ENCODE peak calls at places on chromosome 4, in nine cellular contexts. I is EH, S is fibroblast of lung, Y is NAMALWA, Q is fibroblast of gingiva, W is OCI-M1, M is ovary, K is Kasumi-1, R is substantia nigra. F is an unnamed sample.

GRCh38 chr4:25540734-25541133 is 114.9 kb upstream of the SLC34A2 start:
- DNase-seq in I (no peak), M (no peak), K (no peak), Y (no peak), Q (no peak), R (no peak), W (no peak), S (no peak), F (no peak)

GRCh38 chr4:185738851-185739250 is 73.1 kb downstream of the SORBS2 start:
- DNase-seq in Q (no peak), R (no peak), W (no peak), K (no peak), S (no peak), M (no peak), I (no peak), Y (peak; percentile 8), F (no peak)

GRCh38 chr4:147325566-147325965 is 155.3 kb upstream of the EDNRA start:
- DNase-seq in S (peak; percentile 71), R (no peak), K (peak; percentile 36), I (peak; percentile 79), Y (no peak), W (peak; percentile 77), Q (peak; percentile 90), M (no peak), F (no peak)

GRCh38 chr4:139243448-139244365 is 36.3 kb downstream of the MGARP start:
- DNase-seq in W (no peak), Y (no peak), K (no peak), M (no peak), S (peak; percentile 99), I (peak; percentile 99), R (no peak), Q (peak; percentile 98), F (no peak)

GRCh38 chr4:151540728-151541437 is 131.9 kb downstream of the FHIP1A start:
- DNase-seq in W (no peak), Q (peak; percentile 54), Y (no peak), K (no peak), S (peak; percentile 75), M (no peak), I (peak; percentile 97), R (no peak), F (no peak)

GRCh38 chr4:151955721-151956340 is 195.0 kb upstream of the GATB start:
- DNase-seq in Q (no peak), K (no peak), Y (no peak), M (no peak), I (peak; percentile 67), W (no peak), S (peak; percentile 6), R (no peak), F (no peak)

GRCh38 chr4:3010577-3010976 is 47.2 kb downstream of the GRK4 start:
- DNase-seq in Q (peak; percentile 25), S (no peak), K (no peak), Y (no peak), M (no peak), R (no peak), I (no peak), W (no peak), F (no peak)

GRCh38 chr4:27366424-27366823 is 505.8 kb downstream of the STIM2 start:
- DNase-seq in S (peak; percentile 8), M (no peak), K (no peak), Q (no peak), I (peak; percentile 55), W (no peak), Y (no peak), R (no peak), F (no peak)

GRCh38 chr4:129059028-129059427 is 34.3 kb downstream of the SCLT1 start:
- DNase-seq in M (no peak), I (no peak), K (no peak), R (no peak), S (no peak), W (no peak), Q (no peak), Y (no peak), F (no peak)

GRCh38 chr4:95362906-95363578 is 185.7 kb downstream of the UNC5C start:
- DNase-seq in Q (no peak), K (peak; percentile 25), R (no peak), I (no peak), M (peak; percentile 38), W (peak; percentile 60), Y (peak; percentile 44), S (peak; percentile 30), F (no peak)

GRCh38 chr4:76758996-76759395 is 138.9 kb downstream of the SOWAHB start:
- DNase-seq in M (no peak), K (no peak), I (no peak), R (no peak), Y (no peak), W (no peak), Q (no peak), S (no peak), F (no peak)

GRCh38 chr4:53119685-53120084 is 246.2 kb downstream of the SCFD2 start:
- DNase-seq in W (no peak), M (no peak), R (no peak), K (no peak), I (peak; percentile 87), S (peak; percentile 44), Q (peak; percentile 68), Y (no peak), F (no peak)

GRCh38 chr4:12421364-12421763 is 992.7 kb upstream of the HS3ST1 start:
- DNase-seq in Y (no peak), W (peak; percentile 1), I (no peak), S (no peak), K (no peak), M (no peak), Q (no peak), R (no peak), F (no peak)

GRCh38 chr4:2583517-2583916 is 47.1 kb downstream of the FAM193A start:
- DNase-seq in R (no peak), I (peak; percentile 27), M (no peak), K (no peak), Y (no peak), S (peak; percentile 53), W (no peak), Q (peak; percentile 64), F (no peak)

GRCh38 chr4:174314274-174314673 is 30.6 kb downstream of the CEP44 start:
- DNase-seq in Y (no peak), Q (no peak), K (no peak), M (no peak), W (no peak), R (no peak), S (no peak), I (no peak), F (no peak)

GRCh38 chr4:95510145-95510544 is 38.6 kb downstream of the UNC5C start:
- DNase-seq in Y (peak; percentile 34), Q (no peak), W (peak; percentile 65), I (no peak), S (peak; percentile 59), R (no peak), M (no peak), K (peak; percentile 44), F (no peak)

GRCh38 chr4:76407440-76408119 is 13.4 kb downstream of the CCDC158 start:
- DNase-seq in W (no peak), Q (no peak), Y (no peak), K (no peak), R (no peak), M (no peak), S (no peak), I (no peak), F (no peak)

GRCh38 chr4:169029947-169030346 is 19.9 kb upstream of the CBR4 start:
- DNase-seq in R (no peak), W (no peak), M (no peak), Q (no peak), K (no peak), I (no peak), Y (no peak), S (no peak), F (no peak)

GRCh38 chr4:165630671-165631070 is 242.4 kb upstream of the TLL1 start:
- DNase-seq in K (no peak), R (no peak), W (no peak), M (no peak), S (no peak), I (no peak), Q (no peak), Y (no peak), F (no peak)

GRCh38 chr4:144591401-144591800 is 54.6 kb upstream of the HHIP start:
- DNase-seq in Y (no peak), M (no peak), W (peak; percentile 32), S (peak; percentile 95), K (peak; percentile 9), R (no peak), I (peak; percentile 78), Q (peak; percentile 76), F (no peak)

GRCh38 chr4:57147335-57148060 is 37.3 kb upstream of the IGFBP7 start:
- DNase-seq in Y (no peak), K (no peak), S (peak; percentile 55), W (peak; percentile 12), Q (peak; percentile 41), R (no peak), M (no peak), I (peak; percentile 93), F (no peak)

GRCh38 chr4:85498068-85498733 is 23.3 kb downstream of the ARHGAP24 start:
- DNase-seq in W (peak; percentile 80), I (peak; percentile 90), M (no peak), S (peak; percentile 77), Y (peak; percentile 44), R (peak; percentile 6), K (peak; percentile 82), Q (peak; percentile 83), F (peak; percentile 68)

GRCh38 chr4:153467154-153467896 is 1.2 kb downstream of the TMEM131L start:
- DNase-seq in Y (peak; percentile 95), I (no peak), R (peak; percentile 11), S (no peak), M (peak; percentile 58), Q (no peak), W (peak; percentile 66), K (peak; percentile 20), F (peak; percentile 22)

GRCh38 chr4:15501941-15502340 is 32.3 kb downstream of the CC2D2A start:
- DNase-seq in W (no peak), I (no peak), Q (no peak), Y (no peak), R (no peak), K (no peak), M (no peak), S (no peak), F (no peak)

GRCh38 chr4:8778301-8778700 is 93.3 kb downstream of the HMX1 start:
- DNase-seq in Y (no peak), K (no peak), M (no peak), R (no peak), Q (no peak), S (no peak), W (no peak), I (no peak), F (no peak)

GRCh38 chr4:189740873-189741272 is 199.8 kb upstream of the FRG1 start:
- DNase-seq in M (peak; percentile 46), I (no peak), R (no peak), Y (no peak), K (no peak), W (no peak), S (no peak), Q (no peak), F (no peak)

GRCh38 chr4:169254546-169254983 is 16.2 kb downstream of the SH3RF1 start:
- DNase-seq in S (peak; percentile 91), I (peak; percentile 91), M (no peak), K (no peak), W (peak; percentile 68), Q (peak; percentile 80), Y (no peak), R (peak; percentile 28), F (no peak)

GRCh38 chr4:38133711-38134480 is 173.7 kb downstream of the PTTG2 start:
- DNase-seq in K (no peak), I (no peak), R (no peak), W (no peak), Q (no peak), S (no peak), Y (no peak), M (no peak), F (no peak)

GRCh38 chr4:2024683-2025082 is 15.9 kb upstream of the NELFA start:
- DNase-seq in S (no peak), R (no peak), K (no peak), Q (no peak), M (no peak), I (peak; percentile 51), W (no peak), Y (no peak), F (no peak)

F was measured in GF-D8.